ENCODE peak calls at places on chromosomes 3 and 15, in four cellular contexts. M is posterior cingulate gyrus, F is HTR-8/SVneo, D is HEK293T. R is an unnamed sample.

GRCh38 chr3:188853896-188854295 is 317.9 kb upstream of the TPRG1 start:
- DNase-seq in M (no peak), D (no peak), F (no peak), R (no peak)

GRCh38 chr15:25241241-25241801 is 197.5 kb downstream of the UBE3A start:
- DNase-seq in M (no peak), D (no peak), F (no peak), R (no peak)

GRCh38 chr3:149009732-149010131 is 18.4 kb downstream of the GYG1 start:
- DNase-seq in F (no peak), M (no peak), D (no peak), R (no peak)

GRCh38 chr15:101675015-101675414 is 22.8 kb upstream of the TM2D3 start:
- DNase-seq in M (no peak), F (peak), D (no peak), R (no peak)

GRCh38 chr3:38617586-38617985 is 31.9 kb downstream of the SCN5A start:
- DNase-seq in M (no peak), D (no peak), F (no peak), R (no peak)

GRCh38 chr3:9153763-9154601 is 95.5 kb downstream of the SRGAP3 start:
- DNase-seq in M (no peak), F (no peak), D (no peak), R (no peak)

GRCh38 chr15:97745481-97746071 is 214.9 kb upstream of the ARRDC4 start:
- DNase-seq in M (no peak), F (peak), D (peak), R (peak)

GRCh38 chr3:42042747-42043115 is 48.4 kb upstream of the TRAK1 start:
- DNase-seq in F (no peak), M (no peak), D (no peak), R (no peak)

GRCh38 chr3:141508067-141508436 is 21.2 kb downstream of the RASA2 start:
- DNase-seq in F (no peak), M (no peak), D (no peak), R (no peak)

GRCh38 chr3:188578579-188579363 is 424.8 kb downstream of the LPP start:
- DNase-seq in F (no peak), M (no peak), D (no peak), R (no peak)

GRCh38 chr3:175893566-175893965 is 1034.4 kb downstream of the NAALADL2 start:
- DNase-seq in F (no peak), D (no peak), M (no peak), R (no peak)

GRCh38 chr15:71199384-71200351 is 84.4 kb downstream of the THSD4 start:
- DNase-seq in F (no peak), D (no peak), M (no peak), R (no peak)

GRCh38 chr3:102353148-102353547 is 81.7 kb upstream of the ZPLD1 start:
- DNase-seq in M (no peak), D (no peak), F (no peak), R (no peak)

GRCh38 chr3:132164469-132165092 is 129.8 kb upstream of the CPNE4 start:
- DNase-seq in D (no peak), F (no peak), M (no peak), R (no peak)

GRCh38 chr3:40306336-40306735 is 3.2 kb upstream of the EIF1B start:
- DNase-seq in M (no peak), D (no peak), F (no peak), R (no peak)

GRCh38 chr3:42153039-42153438 is 61.9 kb downstream of the TRAK1 start:
- DNase-seq in F (no peak), D (no peak), M (no peak), R (no peak)

GRCh38 chr15:86743283-86743903 is 663.7 kb downstream of the AGBL1 start:
- DNase-seq in F (no peak), D (peak), M (no peak), R (no peak)

GRCh38 chr3:185744997-185745843 is 79.6 kb downstream of the IGF2BP2 start:
- DNase-seq in F (peak), M (no peak), D (no peak), R (no peak)

GRCh38 chr15:25775317-25775912 is 87.7 kb downstream of the ATP10A start:
- DNase-seq in M (no peak), D (no peak), F (no peak), R (no peak)

GRCh38 chr3:57110214-57110613 is 49.8 kb downstream of the SPATA12 start:
- DNase-seq in M (no peak), F (no peak), D (no peak), R (no peak)

GRCh38 chr15:100999369-100999768 is 80.2 kb downstream of the LRRK1 start:
- DNase-seq in M (no peak), F (no peak), D (no peak), R (no peak)

GRCh38 chr15:88834211-88834812 is 31.1 kb downstream of the ACAN start:
- DNase-seq in F (peak), D (peak), M (peak), R (peak)

GRCh38 chr15:66883322-66883911 is 181.4 kb downstream of the SMAD6 start:
- DNase-seq in F (peak), D (peak), M (peak), R (no peak)

GRCh38 chr3:66828303-66828702 is 169.8 kb upstream of the KBTBD8 start:
- DNase-seq in F (no peak), D (no peak), M (no peak), R (no peak)

GRCh38 chr3:53817211-53817610 is 29.0 kb downstream of the CHDH start:
- DNase-seq in M (no peak), D (no peak), F (no peak), R (no peak)

GRCh38 chr3:43644443-43644842 is 22.6 kb upstream of the ANO10 start:
- DNase-seq in D (no peak), F (no peak), M (no peak), R (no peak)

GRCh38 chr3:27360113-27361078 is 8.8 kb downstream of the NEK10 start:
- DNase-seq in D (peak), F (no peak), M (no peak), R (no peak)

GRCh38 chr15:75891895-75892294 is 11.8 kb upstream of the FBXO22 start:
- DNase-seq in D (no peak), M (no peak), F (peak), R (no peak)

GRCh38 chr3:67593761-67594234 is 60.6 kb downstream of the SUCLG2 start:
- DNase-seq in F (no peak), D (no peak), M (no peak), R (peak)

GRCh38 chr3:189995129-189995528 is 125.6 kb downstream of the P3H2 start:
- DNase-seq in M (no peak), F (no peak), D (no peak), R (no peak)

GRCh38 chr15:76576526-76577279 is 240.1 kb downstream of the ISL2 start:
- DNase-seq in M (no peak), F (no peak), D (no peak), R (no peak)

GRCh38 chr3:3201584-3201983 is 22.1 kb upstream of the CRBN start:
- DNase-seq in D (no peak), F (no peak), M (no peak), R (no peak)

GRCh38 chr3:28376424-28376823 is 27.8 kb upstream of the AZI2 start:
- DNase-seq in M (no peak), D (no peak), F (no peak), R (no peak)

GRCh38 chr3:197490659-197491058 is 65.1 kb downstream of the BDH1 start:
- DNase-seq in M (no peak), D (no peak), F (no peak), R (no peak)

GRCh38 chr15:58568157-58568571 is 136.4 kb downstream of the LIPC start:
- DNase-seq in M (no peak), D (no peak), F (no peak), R (peak)

GRCh38 chr3:81958967-81959625 is 197.7 kb upstream of the GBE1 start:
- DNase-seq in F (no peak), M (no peak), D (no peak), R (no peak)

GRCh38 chr15:32851619-32852416 is 134.0 kb downstream of the GREM1 start:
- DNase-seq in D (no peak), F (no peak), M (no peak), R (no peak)

GRCh38 chr3:197335428-197336132 is 37.2 kb upstream of the DLG1 start:
- DNase-seq in D (no peak), M (no peak), F (no peak), R (peak)

GRCh38 chr15:78767331-78767951 is 43.8 kb downstream of the ADAMTS7 start:
- DNase-seq in F (no peak), D (no peak), M (no peak), R (no peak)

R was measured in K562.